ENCODE peak calls at places on chromosomes 4 and X, in five cellular contexts. One of them, this sample, is unnamed.

GRCh38 chr4:183906736-183907651 is 1.9 kb downstream of the STOX2 start:
- DNase-seq in kidney: peak; percentile 76
- DNase-seq in heart right ventricle: no peak
- DNase-seq in uterus: no peak
- DNase-seq in lung: no peak
- DNase-seq in this sample: no peak

GRCh38 chrX:112636951-112637541 is 42.7 kb downstream of the LHFPL1 start:
- DNase-seq in lung: no peak
- DNase-seq in kidney: no peak
- DNase-seq in uterus: no peak
- DNase-seq in heart right ventricle: no peak
- DNase-seq in this sample: no peak

GRCh38 chr4:174214102-174214878 is 69.2 kb downstream of the FBXO8 start:
- DNase-seq in lung: no peak
- DNase-seq in uterus: no peak
- DNase-seq in heart right ventricle: peak; percentile 15
- DNase-seq in kidney: peak; percentile 52
- DNase-seq in this sample: no peak

GRCh38 chr4:134708026-134708425 is 506.4 kb upstream of the PABPC4L start:
- DNase-seq in lung: no peak
- DNase-seq in uterus: no peak
- DNase-seq in kidney: no peak
- DNase-seq in heart right ventricle: no peak
- DNase-seq in this sample: no peak

GRCh38 chr4:143188325-143189088 is 3.8 kb downstream of the USP38 start:
- DNase-seq in uterus: no peak
- DNase-seq in kidney: no peak
- DNase-seq in heart right ventricle: no peak
- DNase-seq in lung: no peak
- DNase-seq in this sample: no peak

GRCh38 chrX:132501606-132502005 is 12.8 kb upstream of the MBNL3 start:
- DNase-seq in kidney: no peak
- DNase-seq in heart right ventricle: no peak
- DNase-seq in lung: no peak
- DNase-seq in uterus: no peak
- DNase-seq in this sample: no peak

GRCh38 chrX:154490021-154490413 is 412 bp downstream of the SLC10A3 start:
- DNase-seq in heart right ventricle: no peak
- DNase-seq in kidney: peak; percentile 83
- DNase-seq in lung: no peak
- DNase-seq in uterus: peak; percentile 58
- DNase-seq in this sample: peak; percentile 58

GRCh38 chrX:123959281-123960063 is 2.0 kb upstream of the STAG2 start:
- DNase-seq in kidney: peak; percentile 79
- DNase-seq in uterus: peak; percentile 58
- DNase-seq in heart right ventricle: peak; percentile 46
- DNase-seq in lung: peak; percentile 33
- DNase-seq in this sample: peak; percentile 1

GRCh38 chr4:137961051-137961438 is 281.1 kb downstream of the SLC7A11 start:
- DNase-seq in lung: peak; percentile 30
- DNase-seq in kidney: no peak
- DNase-seq in uterus: no peak
- DNase-seq in heart right ventricle: no peak
- DNase-seq in this sample: no peak

GRCh38 chr4:3879681-3880594 is 113.8 kb downstream of the ADRA2C start:
- DNase-seq in heart right ventricle: no peak
- DNase-seq in lung: no peak
- DNase-seq in kidney: no peak
- DNase-seq in uterus: no peak
- DNase-seq in this sample: peak; percentile 65

GRCh38 chr4:30610361-30610760 is 109.8 kb upstream of the PCDH7 start:
- DNase-seq in kidney: no peak
- DNase-seq in lung: no peak
- DNase-seq in uterus: no peak
- DNase-seq in heart right ventricle: no peak
- DNase-seq in this sample: no peak

GRCh38 chr4:77193511-77194236 is 36.7 kb downstream of the CCNG2 start:
- DNase-seq in lung: peak; percentile 70
- DNase-seq in heart right ventricle: peak; percentile 34
- DNase-seq in kidney: peak; percentile 72
- DNase-seq in uterus: peak; percentile 19
- DNase-seq in this sample: peak; percentile 74

GRCh38 chrX:109826954-109827708 is 94.1 kb upstream of the ACSL4 start:
- DNase-seq in heart right ventricle: no peak
- DNase-seq in kidney: no peak
- DNase-seq in lung: no peak
- DNase-seq in uterus: no peak
- DNase-seq in this sample: no peak

GRCh38 chr4:84968936-84969335 is 2.4 kb upstream of the WDFY3 start:
- DNase-seq in lung: no peak
- DNase-seq in heart right ventricle: no peak
- DNase-seq in uterus: no peak
- DNase-seq in kidney: no peak
- DNase-seq in this sample: no peak

GRCh38 chr4:77073106-77073858 is 2.5 kb downstream of the CCNI start:
- DNase-seq in uterus: no peak
- DNase-seq in lung: no peak
- DNase-seq in heart right ventricle: no peak
- DNase-seq in kidney: no peak
- DNase-seq in this sample: no peak

GRCh38 chrX:52031371-52031770 is 37.6 kb downstream of the MAGED4B start:
- DNase-seq in uterus: no peak
- DNase-seq in heart right ventricle: no peak
- DNase-seq in lung: no peak
- DNase-seq in kidney: no peak
- DNase-seq in this sample: no peak

GRCh38 chr4:152107736-152108500 is 347.1 kb upstream of the GATB start:
- DNase-seq in heart right ventricle: no peak
- DNase-seq in uterus: no peak
- DNase-seq in lung: no peak
- DNase-seq in kidney: no peak
- DNase-seq in this sample: no peak

GRCh38 chr4:27218013-27218412 is 357.4 kb downstream of the STIM2 start:
- DNase-seq in lung: no peak
- DNase-seq in heart right ventricle: no peak
- DNase-seq in kidney: no peak
- DNase-seq in uterus: no peak
- DNase-seq in this sample: no peak

GRCh38 chr4:4762909-4763814 is 96.3 kb upstream of the MSX1 start:
- DNase-seq in heart right ventricle: no peak
- DNase-seq in uterus: peak; percentile 25
- DNase-seq in lung: no peak
- DNase-seq in kidney: no peak
- DNase-seq in this sample: no peak

GRCh38 chr4:125582302-125582701 is 267.5 kb downstream of the FAT4 start:
- DNase-seq in kidney: no peak
- DNase-seq in uterus: no peak
- DNase-seq in lung: no peak
- DNase-seq in heart right ventricle: no peak
- DNase-seq in this sample: no peak

GRCh38 chrX:23773601-23774175 is 9.3 kb upstream of the SAT1 start:
- DNase-seq in heart right ventricle: no peak
- DNase-seq in kidney: no peak
- DNase-seq in uterus: no peak
- DNase-seq in lung: no peak
- DNase-seq in this sample: peak; percentile 17

GRCh38 chr4:5712517-5712916 is 1.5 kb downstream of the EVC start:
- DNase-seq in uterus: no peak
- DNase-seq in heart right ventricle: no peak
- DNase-seq in lung: no peak
- DNase-seq in kidney: no peak
- DNase-seq in this sample: no peak

GRCh38 chr4:136383126-136383525 is 1149.2 kb downstream of the PCDH18 start:
- DNase-seq in lung: no peak
- DNase-seq in uterus: no peak
- DNase-seq in heart right ventricle: no peak
- DNase-seq in kidney: no peak
- DNase-seq in this sample: no peak

GRCh38 chr4:57639566-57640328 is 529.6 kb upstream of the IGFBP7 start:
- DNase-seq in heart right ventricle: no peak
- DNase-seq in kidney: no peak
- DNase-seq in uterus: no peak
- DNase-seq in lung: no peak
- DNase-seq in this sample: no peak

GRCh38 chr4:149790172-149790907 is 25.3 kb downstream of the IQCM start:
- DNase-seq in kidney: no peak
- DNase-seq in uterus: no peak
- DNase-seq in lung: peak; percentile 64
- DNase-seq in heart right ventricle: no peak
- DNase-seq in this sample: no peak

GRCh38 chrX:51899741-51900140 is 6.3 kb downstream of the MAGED1 start:
- DNase-seq in uterus: no peak
- DNase-seq in heart right ventricle: no peak
- DNase-seq in lung: no peak
- DNase-seq in kidney: no peak
- DNase-seq in this sample: no peak

GRCh38 chr4:15920723-15921591 is 17.6 kb downstream of the FGFBP1 start:
- DNase-seq in lung: peak; percentile 84
- DNase-seq in uterus: peak; percentile 31
- DNase-seq in kidney: peak; percentile 90
- DNase-seq in heart right ventricle: no peak
- DNase-seq in this sample: no peak

GRCh38 chr4:113636877-113637276 is 124.7 kb downstream of the CAMK2D start:
- DNase-seq in uterus: no peak
- DNase-seq in heart right ventricle: no peak
- DNase-seq in kidney: no peak
- DNase-seq in lung: no peak
- DNase-seq in this sample: peak; percentile 15

GRCh38 chr4:113635739-113636437 is 125.7 kb downstream of the CAMK2D start:
- DNase-seq in heart right ventricle: peak; percentile 25
- DNase-seq in uterus: no peak
- DNase-seq in lung: no peak
- DNase-seq in kidney: no peak
- DNase-seq in this sample: no peak

GRCh38 chr4:113634081-113634969 is 127.2 kb downstream of the CAMK2D start:
- DNase-seq in kidney: no peak
- DNase-seq in lung: no peak
- DNase-seq in uterus: no peak
- DNase-seq in heart right ventricle: no peak
- DNase-seq in this sample: no peak

GRCh38 chr4:113636438-113636818 is 125.1 kb downstream of the CAMK2D start:
- DNase-seq in lung: no peak
- DNase-seq in uterus: no peak
- DNase-seq in kidney: no peak
- DNase-seq in heart right ventricle: no peak
- DNase-seq in this sample: peak; percentile 48

GRCh38 chr4:113633467-113633866 is 128.1 kb downstream of the CAMK2D start:
- DNase-seq in heart right ventricle: no peak
- DNase-seq in kidney: no peak
- DNase-seq in uterus: no peak
- DNase-seq in lung: no peak
- DNase-seq in this sample: no peak
- H3K4me1 ChIP-seq in heart right ventricle: peaks cover 60% of the 10 kb centered on the region
- H3K4me1 ChIP-seq in kidney: no peaks in the 10 kb centered on the region
- H3K4me1 ChIP-seq in uterus: peaks cover 4% of the 10 kb centered on the region
- H3K4me1 ChIP-seq in lung: peaks cover 5% of the 10 kb centered on the region
- H3K4me1 ChIP-seq in this sample: peaks cover 27% of the 10 kb centered on the region

DNA sequence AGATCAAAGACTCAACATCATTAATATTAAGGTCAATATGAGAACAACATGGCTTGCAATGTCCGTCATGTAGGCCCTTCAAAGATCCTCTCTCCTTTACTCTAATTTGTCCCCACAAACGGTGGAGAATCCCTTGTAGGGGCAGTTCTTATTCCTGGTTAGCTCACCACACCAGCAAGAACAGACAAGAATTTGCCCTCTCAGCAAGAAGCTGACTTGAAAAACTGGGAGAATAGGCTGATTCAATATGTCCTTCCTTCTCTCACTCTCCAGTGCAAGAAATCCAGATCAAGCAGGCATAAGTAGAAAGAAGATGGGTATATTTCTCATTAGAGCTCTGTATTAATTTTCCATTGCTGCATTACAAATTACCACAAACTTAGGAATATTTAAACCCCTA is 704.2 kb upstream of the SLIT2 start:
- DNase-seq in kidney: no peak
- DNase-seq in lung: no peak
- DNase-seq in uterus: no peak
- DNase-seq in heart right ventricle: no peak
- DNase-seq in this sample: no peak
- H3K9me3 ChIP-seq in kidney: no peaks in the 10 kb centered on the region
- H3K9me3 ChIP-seq in lung: no peaks in the 10 kb centered on the region
- H3K9me3 ChIP-seq in uterus: no peaks in the 10 kb centered on the region
- H3K9me3 ChIP-seq in heart right ventricle: no peaks in the 10 kb centered on the region
- H3K9me3 ChIP-seq in this sample: no peaks in the 10 kb centered on the region

GRCh38 chr4:176150704-176151103 is 44.7 kb downstream of the SPATA4 start:
- DNase-seq in uterus: no peak
- DNase-seq in lung: no peak
- DNase-seq in heart right ventricle: no peak
- DNase-seq in kidney: no peak
- DNase-seq in this sample: no peak

GRCh38 chr4:176150283-176150682 is 45.1 kb downstream of the SPATA4 start:
- DNase-seq in lung: no peak
- DNase-seq in kidney: no peak
- DNase-seq in uterus: no peak
- DNase-seq in heart right ventricle: no peak
- DNase-seq in this sample: no peak

GRCh38 chr4:176153124-176153523 is 42.3 kb downstream of the SPATA4 start:
- DNase-seq in kidney: no peak
- DNase-seq in lung: no peak
- DNase-seq in heart right ventricle: no peak
- DNase-seq in uterus: no peak
- DNase-seq in this sample: no peak

GRCh38 chr4:176149680-176150079 is 45.7 kb downstream of the SPATA4 start:
- DNase-seq in lung: no peak
- DNase-seq in kidney: no peak
- DNase-seq in uterus: no peak
- DNase-seq in heart right ventricle: no peak
- DNase-seq in this sample: no peak
- H3K27ac ChIP-seq in lung: no peak overlapping the region
- H3K27ac ChIP-seq in kidney: no peak overlapping the region
- H3K27ac ChIP-seq in uterus: no peak overlapping the region
- H3K27ac ChIP-seq in heart right ventricle: no peak overlapping the region
- H3K27ac ChIP-seq in this sample: no peak overlapping the region

GRCh38 chr4:113847710-113848109 is 86.2 kb upstream of the CAMK2D start:
- DNase-seq in lung: no peak
- DNase-seq in heart right ventricle: no peak
- DNase-seq in kidney: no peak
- DNase-seq in uterus: no peak
- DNase-seq in this sample: no peak

GRCh38 chr4:113846433-113846832 is 84.9 kb upstream of the CAMK2D start:
- DNase-seq in lung: no peak
- DNase-seq in uterus: no peak
- DNase-seq in heart right ventricle: no peak
- DNase-seq in kidney: no peak
- DNase-seq in this sample: no peak

GRCh38 chr4:113849771-113850170 is 88.2 kb upstream of the CAMK2D start:
- DNase-seq in kidney: peak; percentile 49
- DNase-seq in lung: peak; percentile 31
- DNase-seq in heart right ventricle: peak; percentile 43
- DNase-seq in uterus: peak; percentile 15
- DNase-seq in this sample: no peak

DNA sequence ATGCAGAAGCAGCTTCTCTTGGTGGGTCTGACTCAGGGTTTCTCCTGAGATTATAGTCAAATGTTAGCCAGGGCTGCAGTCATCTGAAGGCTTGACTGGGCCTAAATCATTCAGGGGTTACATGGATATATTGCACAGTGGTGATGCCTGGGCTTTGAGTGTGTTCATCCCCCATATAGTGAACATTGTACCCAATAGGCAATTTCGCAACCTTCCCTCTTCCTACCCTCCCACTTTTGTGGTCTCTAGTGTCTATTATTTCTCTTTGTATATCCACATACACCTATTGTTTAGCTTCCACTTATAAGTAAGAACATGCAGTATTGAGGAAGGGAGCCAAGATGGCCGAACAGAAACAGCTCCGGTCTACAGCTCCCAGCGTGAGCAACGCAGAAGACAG is 90.3 kb upstream of the CAMK2D start:
- DNase-seq in lung: no peak
- DNase-seq in uterus: no peak
- DNase-seq in kidney: no peak
- DNase-seq in heart right ventricle: no peak
- DNase-seq in this sample: no peak
- H3K4me1 ChIP-seq in lung: no peaks in the 10 kb centered on the region
- H3K4me1 ChIP-seq in uterus: no peaks in the 10 kb centered on the region
- H3K4me1 ChIP-seq in kidney: no peaks in the 10 kb centered on the region
- H3K4me1 ChIP-seq in heart right ventricle: peaks cover 3% of the 10 kb centered on the region
- H3K4me1 ChIP-seq in this sample: no peaks in the 10 kb centered on the region

This sample was measured in CD8-positive, alpha-beta memory T cell.